ENCODE peak calls at places on chromosomes 1 and 21, in seven cellular contexts. One of them, this sample, is unnamed.

GRCh38 chr21:43740497-43741156 is 21.7 kb downstream of the PDXK start:
- DNase-seq in adrenal gland: peak; percentile 85
- DNase-seq in Panc1: no peak
- DNase-seq in lower leg skin: no peak
- DNase-seq in body of pancreas: peak; percentile 71
- DNase-seq in heart left ventricle: no peak
- DNase-seq in fibroblast of lung: peak; percentile 68
- DNase-seq in this sample: no peak

GRCh38 chr21:44569861-44570517 is 3.5 kb upstream of the KRTAP10-4 start:
- DNase-seq in fibroblast of lung: no peak
- DNase-seq in adrenal gland: no peak
- DNase-seq in lower leg skin: peak; percentile 78
- DNase-seq in Panc1: no peak
- DNase-seq in body of pancreas: no peak
- DNase-seq in heart left ventricle: no peak
- DNase-seq in this sample: no peak

GRCh38 chr1:119516680-119517079 is 9.7 kb downstream of the HSD3B1 start:
- DNase-seq in fibroblast of lung: no peak
- DNase-seq in body of pancreas: no peak
- DNase-seq in adrenal gland: no peak
- DNase-seq in Panc1: no peak
- DNase-seq in heart left ventricle: no peak
- DNase-seq in lower leg skin: no peak
- DNase-seq in this sample: no peak

GRCh38 chr1:233782932-233783586 is 121.4 kb upstream of the SLC35F3 start:
- DNase-seq in fibroblast of lung: no peak
- DNase-seq in body of pancreas: no peak
- DNase-seq in Panc1: no peak
- DNase-seq in lower leg skin: no peak
- DNase-seq in adrenal gland: no peak
- DNase-seq in heart left ventricle: no peak
- DNase-seq in this sample: no peak

GRCh38 chr1:163069655-163070277 is 605 bp downstream of the RGS4 start:
- DNase-seq in adrenal gland: no peak
- DNase-seq in heart left ventricle: no peak
- DNase-seq in fibroblast of lung: no peak
- DNase-seq in Panc1: no peak
- DNase-seq in body of pancreas: no peak
- DNase-seq in lower leg skin: no peak
- DNase-seq in this sample: no peak

GRCh38 chr1:160284220-160284781 is 632 bp downstream of the PEX19 start:
- DNase-seq in heart left ventricle: no peak
- DNase-seq in fibroblast of lung: peak; percentile 71
- DNase-seq in lower leg skin: no peak
- DNase-seq in adrenal gland: peak; percentile 70
- DNase-seq in Panc1: no peak
- DNase-seq in body of pancreas: no peak
- DNase-seq in this sample: peak; percentile 52

GRCh38 chr1:160834945-160835565 is 27.6 kb downstream of the CD244 start:
- DNase-seq in Panc1: no peak
- DNase-seq in lower leg skin: no peak
- DNase-seq in adrenal gland: no peak
- DNase-seq in fibroblast of lung: peak; percentile 7
- DNase-seq in heart left ventricle: no peak
- DNase-seq in body of pancreas: peak; percentile 43
- DNase-seq in this sample: no peak

GRCh38 chr1:76267631-76268030 is 193.1 kb downstream of the ST6GALNAC3 start:
- DNase-seq in adrenal gland: no peak
- DNase-seq in Panc1: no peak
- DNase-seq in fibroblast of lung: no peak
- DNase-seq in lower leg skin: no peak
- DNase-seq in heart left ventricle: no peak
- DNase-seq in body of pancreas: no peak
- DNase-seq in this sample: no peak

GRCh38 chr1:11970441-11971185 is 9.6 kb upstream of the MFN2 start:
- DNase-seq in heart left ventricle: no peak
- DNase-seq in body of pancreas: no peak
- DNase-seq in Panc1: no peak
- DNase-seq in lower leg skin: no peak
- DNase-seq in fibroblast of lung: no peak
- DNase-seq in adrenal gland: no peak
- DNase-seq in this sample: no peak

DNA sequence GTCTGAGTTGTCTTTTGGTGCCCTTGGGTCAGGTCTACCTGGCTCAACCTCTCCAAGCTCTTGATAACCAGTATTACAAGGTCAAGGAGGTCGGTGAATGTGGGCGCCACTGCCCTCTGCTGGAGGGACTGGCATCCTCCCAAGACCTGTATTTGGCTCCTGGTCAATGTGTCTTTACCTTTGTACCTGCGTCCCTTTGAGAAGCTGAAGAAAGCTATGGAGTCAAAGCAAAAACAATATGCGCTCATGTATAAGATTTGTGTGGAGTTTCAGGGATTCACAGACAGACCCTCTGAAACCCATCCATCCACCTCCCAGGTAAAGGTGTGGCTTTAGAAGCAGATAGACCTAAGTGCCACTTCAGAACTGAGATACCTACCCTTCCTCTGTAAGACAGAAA is 61.8 kb upstream of the NBL1 start:
- DNase-seq in heart left ventricle: no peak
- DNase-seq in body of pancreas: peak; percentile 72
- DNase-seq in lower leg skin: peak; percentile 88
- DNase-seq in Panc1: peak; percentile 46
- DNase-seq in adrenal gland: peak; percentile 41
- DNase-seq in fibroblast of lung: no peak
- DNase-seq in this sample: no peak
- TF ChIP-seq CTCF in heart left ventricle: peak; percentile 46
- TF ChIP-seq CTCF in body of pancreas: peak; percentile 40
- TF ChIP-seq CTCF in lower leg skin: no peak
- TF ChIP-seq CTCF in Panc1: peak; percentile 77
- TF ChIP-seq CTCF in adrenal gland: peak; percentile 60
- TF ChIP-seq CTCF in fibroblast of lung: peak; percentile 17
- TF ChIP-seq CTCF in this sample: peak; percentile 81

DNA sequence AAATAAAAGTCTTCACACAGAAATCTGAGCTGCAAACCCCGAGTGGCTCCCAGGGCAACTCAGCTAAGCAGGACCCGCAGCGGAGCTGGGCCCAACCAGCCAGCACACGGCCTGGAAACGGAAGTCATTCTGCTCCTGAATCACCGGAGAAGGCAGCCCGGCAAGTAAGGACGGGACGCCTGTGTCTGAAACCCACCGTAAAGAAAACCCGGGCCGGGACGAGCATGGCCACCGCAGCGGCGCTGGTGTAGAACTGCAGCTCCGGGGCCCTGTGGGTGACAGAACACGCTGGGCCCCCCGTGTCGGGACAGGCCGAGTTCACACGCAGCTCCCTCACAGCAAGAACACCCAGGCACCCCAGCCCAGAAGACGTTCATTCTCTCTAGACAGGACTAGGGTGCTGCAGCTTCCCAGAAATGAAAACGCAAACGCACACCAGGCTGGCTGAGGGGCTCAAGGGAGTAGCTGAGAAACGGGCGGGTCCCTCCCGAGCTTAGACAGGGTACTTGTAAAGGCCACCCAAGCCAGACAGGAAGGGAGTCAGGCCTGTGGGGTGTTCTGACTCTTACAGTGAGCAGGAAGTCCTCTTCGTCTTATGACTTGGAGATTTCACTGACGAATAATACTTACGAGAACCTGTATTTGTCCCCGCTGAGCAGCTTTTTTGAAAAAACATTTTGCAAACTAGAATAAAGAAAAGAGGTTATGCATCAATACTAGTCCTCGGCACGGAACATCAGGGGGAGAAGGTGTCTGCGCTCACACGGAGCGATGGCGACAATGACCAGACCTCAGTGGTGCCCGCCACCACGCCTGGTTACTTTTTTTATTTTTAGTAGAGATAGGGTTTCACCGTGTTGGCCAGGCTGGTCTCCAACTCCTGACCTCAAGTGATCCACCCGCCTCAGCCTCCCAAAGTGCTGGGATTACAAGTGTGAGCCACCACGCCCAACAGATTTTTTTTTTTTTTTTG is 10.9 kb upstream of the CDK11B start:
- DNase-seq in lower leg skin: no peak
- DNase-seq in fibroblast of lung: no peak
- DNase-seq in heart left ventricle: no peak
- DNase-seq in adrenal gland: peak; percentile 17
- DNase-seq in Panc1: no peak
- DNase-seq in body of pancreas: no peak
- DNase-seq in this sample: no peak
- H3K4me3 ChIP-seq in lower leg skin: no peak overlapping the region
- H3K4me3 ChIP-seq in fibroblast of lung: no peak overlapping the region
- H3K4me3 ChIP-seq in heart left ventricle: no peak overlapping the region
- H3K4me3 ChIP-seq in adrenal gland: no peak overlapping the region
- H3K4me3 ChIP-seq in Panc1: no peak overlapping the region
- H3K4me3 ChIP-seq in body of pancreas: no peak overlapping the region
- H3K4me3 ChIP-seq in this sample: no peak overlapping the region

DNA sequence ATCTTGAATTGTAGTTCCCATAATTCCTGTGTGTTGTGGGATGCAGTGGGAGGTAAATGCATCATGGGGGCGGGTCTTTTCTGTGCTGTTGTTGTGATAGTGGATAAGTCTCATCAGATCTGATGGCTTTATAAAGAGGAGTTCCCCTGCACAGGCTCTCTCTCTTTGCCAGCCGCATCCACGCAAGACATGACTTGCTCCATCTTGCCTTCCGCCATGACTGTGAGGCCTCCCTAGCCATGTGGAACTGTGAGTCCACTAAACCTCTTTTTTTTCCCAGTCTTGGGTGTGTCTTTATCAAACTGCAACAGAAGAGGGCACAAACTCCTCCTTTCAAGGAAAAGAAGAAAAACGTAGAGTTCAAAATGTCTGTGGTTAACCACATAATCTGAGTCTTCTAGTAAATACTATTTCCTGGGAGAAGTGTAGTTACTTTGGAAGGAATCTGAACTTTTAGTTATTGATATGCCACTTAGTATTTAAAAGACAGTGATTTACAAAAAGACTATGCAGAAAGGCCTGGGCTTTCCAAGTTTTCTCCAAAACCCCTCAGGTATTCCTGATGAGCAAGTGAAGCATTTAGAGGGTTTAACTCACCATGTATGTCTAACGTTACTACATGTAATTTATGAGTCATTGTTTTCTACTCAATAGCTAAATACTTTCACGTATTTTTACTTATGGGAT is 10.0 kb downstream of the ADAMTS1 start:
- DNase-seq in lower leg skin: no peak
- DNase-seq in Panc1: no peak
- DNase-seq in fibroblast of lung: peak; percentile 77
- DNase-seq in heart left ventricle: no peak
- DNase-seq in body of pancreas: no peak
- DNase-seq in adrenal gland: peak; percentile 20
- DNase-seq in this sample: peak; percentile 70
- TF ChIP-seq CTCF in lower leg skin: no peak
- TF ChIP-seq CTCF in Panc1: no peak
- TF ChIP-seq CTCF in fibroblast of lung: no peak
- TF ChIP-seq CTCF in heart left ventricle: no peak
- TF ChIP-seq CTCF in body of pancreas: no peak
- TF ChIP-seq CTCF in adrenal gland: no peak
- TF ChIP-seq CTCF in this sample: peak; percentile 7

GRCh38 chr1:200873671-200874397 is 1.1 kb downstream of the GPR25 start:
- DNase-seq in heart left ventricle: no peak
- DNase-seq in lower leg skin: peak; percentile 83
- DNase-seq in fibroblast of lung: no peak
- DNase-seq in body of pancreas: no peak
- DNase-seq in adrenal gland: no peak
- DNase-seq in Panc1: no peak
- DNase-seq in this sample: no peak
- H3K4me3 ChIP-seq in heart left ventricle: peak overlapping the region; percentile 17
- H3K4me3 ChIP-seq in lower leg skin: no peak overlapping the region
- H3K4me3 ChIP-seq in fibroblast of lung: no peak overlapping the region
- H3K4me3 ChIP-seq in body of pancreas: no peak overlapping the region
- H3K4me3 ChIP-seq in adrenal gland: no peak overlapping the region
- H3K4me3 ChIP-seq in Panc1: no peak overlapping the region
- H3K4me3 ChIP-seq in this sample: peak overlapping the region; percentile 16

DNA sequence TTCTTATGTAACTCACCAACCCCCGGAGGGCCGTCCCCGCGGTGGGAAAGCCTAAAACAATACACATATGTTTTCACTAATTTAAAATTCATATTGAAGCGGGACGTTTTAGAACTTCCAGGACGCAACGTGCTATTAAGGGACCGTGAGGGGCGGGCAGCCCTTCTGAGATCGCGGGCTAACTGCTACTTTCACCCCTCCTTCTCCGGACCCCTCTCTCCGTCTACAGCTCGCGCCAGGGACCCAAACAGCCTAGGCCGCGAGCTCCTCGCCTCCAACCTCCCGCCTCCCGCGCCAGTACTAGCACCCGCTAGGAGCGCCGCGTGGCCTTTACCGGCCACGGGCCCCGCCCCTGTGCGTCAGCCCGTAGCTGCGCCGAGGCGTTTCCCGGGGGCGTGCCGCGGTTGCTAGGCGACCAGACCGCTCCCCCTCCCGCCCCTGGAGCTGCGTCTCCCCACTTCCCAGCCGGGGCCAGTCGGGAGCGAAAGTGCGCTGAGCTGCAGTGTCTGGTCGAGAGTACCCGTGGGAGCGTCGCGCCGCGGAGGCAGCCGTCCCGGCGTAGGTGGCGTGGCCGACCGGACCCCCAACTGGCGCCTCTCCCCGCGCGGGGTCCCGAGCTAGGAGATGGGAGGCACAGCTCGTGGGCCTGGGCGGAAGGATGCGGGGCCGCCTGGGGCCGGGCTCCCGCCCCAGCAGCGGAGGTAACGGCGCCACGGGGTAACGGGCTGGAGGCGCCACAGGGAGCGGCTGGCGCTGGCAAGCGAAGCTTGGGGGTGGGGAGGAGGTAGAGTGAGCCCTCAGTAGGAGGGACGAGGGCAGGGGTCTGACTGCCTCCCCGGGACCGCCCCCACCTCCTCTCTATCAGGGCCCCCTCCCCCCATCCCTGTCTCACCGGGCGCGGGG is at the start of gene DYRK3:
- DNase-seq in body of pancreas: peak; percentile 97
- DNase-seq in adrenal gland: peak; percentile 96
- DNase-seq in heart left ventricle: peak; percentile 97
- DNase-seq in lower leg skin: peak; percentile 99
- DNase-seq in Panc1: peak; percentile 50
- DNase-seq in fibroblast of lung: peak; percentile 91
- DNase-seq in this sample: no peak
- TF ChIP-seq CTCF in body of pancreas: no peak
- TF ChIP-seq CTCF in adrenal gland: no peak
- TF ChIP-seq CTCF in heart left ventricle: no peak
- TF ChIP-seq CTCF in lower leg skin: no peak
- TF ChIP-seq CTCF in Panc1: no peak
- TF ChIP-seq CTCF in fibroblast of lung: no peak
- TF ChIP-seq CTCF in this sample: no peak

DNA sequence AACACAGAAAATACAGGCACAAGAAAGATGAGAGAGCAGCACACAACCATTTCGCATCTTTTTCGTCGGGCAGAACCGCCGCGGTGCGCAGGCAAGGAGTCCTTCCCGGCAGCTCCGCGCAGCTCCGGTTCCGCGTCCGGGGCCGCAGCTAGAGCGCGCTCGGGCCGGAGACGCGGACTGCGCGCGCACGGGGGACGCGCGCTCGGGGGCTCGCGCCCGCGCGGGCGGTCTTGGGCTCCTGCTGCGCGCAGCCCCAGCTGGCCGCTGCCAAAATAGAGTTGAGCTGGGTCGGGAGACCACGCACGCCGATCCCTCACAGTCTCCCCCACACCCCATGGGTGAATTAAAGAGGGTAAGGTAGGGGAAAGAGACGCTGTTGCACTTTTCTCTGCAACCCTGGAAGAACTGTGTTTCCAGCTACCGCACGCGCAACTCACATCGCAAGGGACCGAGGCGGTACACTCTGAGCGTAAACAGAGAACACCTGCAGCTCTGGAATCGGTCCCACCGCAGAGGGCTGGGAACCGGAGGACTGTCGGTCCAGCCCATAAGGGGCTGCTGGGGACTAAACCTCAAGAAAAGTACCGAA is 1.6 kb downstream of the NR5A2 start:
- DNase-seq in lower leg skin: no peak
- DNase-seq in Panc1: no peak
- DNase-seq in adrenal gland: no peak
- DNase-seq in body of pancreas: peak; percentile 82
- DNase-seq in fibroblast of lung: peak; percentile 45
- DNase-seq in heart left ventricle: peak; percentile 47
- DNase-seq in this sample: no peak
- H3K4me3 ChIP-seq in lower leg skin: no peak overlapping the region
- H3K4me3 ChIP-seq in Panc1: peak overlapping the region; percentile 54
- H3K4me3 ChIP-seq in adrenal gland: no peak overlapping the region
- H3K4me3 ChIP-seq in body of pancreas: peak overlapping the region; percentile 65
- H3K4me3 ChIP-seq in fibroblast of lung: peak overlapping the region; percentile 54
- H3K4me3 ChIP-seq in heart left ventricle: peak overlapping the region; percentile 8
- H3K4me3 ChIP-seq in this sample: peak overlapping the region; percentile 37

This sample was measured in epithelial cell of proximal tubule.